ENCODE peak calls at places on chromosomes 1 and 21, in seven cellular contexts. S, F, Z, A, O, B and U are unnamed samples.

GRCh38 chr1:160768295-160768657 is 27.7 kb upstream of the LY9 start:
- DNase-seq in Z (peak), O (no peak), S (peak), B (peak), F (no peak), A (peak), U (no peak)

GRCh38 chr1:217425528-217425927 is 205.4 kb downstream of the GPATCH2 start:
- DNase-seq in B (no peak), A (no peak), S (no peak), O (no peak), F (no peak), Z (no peak), U (no peak)

GRCh38 chr1:33036051-33036525 is 595 bp downstream of the AK2 start:
- DNase-seq in O (no peak), B (no peak), Z (no peak), S (peak), F (no peak), A (no peak), U (no peak)

GRCh38 chr1:170303034-170303433 is 157.3 kb downstream of the NTMT2 start:
- DNase-seq in Z (no peak), B (no peak), O (no peak), A (no peak), F (no peak), S (no peak), U (no peak)

GRCh38 chr1:162003061-162003824 is 20.4 kb downstream of the OLFML2B start:
- DNase-seq in F (no peak), O (no peak), S (no peak), A (no peak), B (no peak), Z (no peak), U (no peak)

GRCh38 chr1:32742956-32743355 is 40.4 kb upstream of the SYNC start:
- DNase-seq in S (no peak), F (no peak), O (no peak), Z (no peak), A (no peak), B (no peak), U (no peak)

GRCh38 chr1:183318433-183318832 is 99.7 kb downstream of the NMNAT2 start:
- DNase-seq in S (peak), B (no peak), Z (no peak), O (no peak), A (peak), F (no peak), U (peak)

GRCh38 chr21:46092026-46092764 is 5.7 kb upstream of the COL6A2 start:
- DNase-seq in S (no peak), A (no peak), O (no peak), Z (no peak), B (no peak), F (no peak), U (no peak)